ENCODE peak calls at places on chromosomes 1 and 21, in seven cellular contexts. L, O, P, J, R, S and U are unnamed samples.

GRCh38 chr1:27599605-27600499 is 4.1 kb downstream of the AHDC1 start:
- DNase-seq in J (no peak), P (peak), L (no peak), S (no peak), R (no peak), O (no peak), U (peak)

GRCh38 chr1:40039245-40039756 is 1.2 kb upstream of the CAP1 start:
- DNase-seq in L (peak), O (no peak), S (no peak), R (no peak), P (no peak), J (no peak), U (no peak)

GRCh38 chr21:16587671-16588379 is 858.0 kb downstream of the USP25 start:
- DNase-seq in O (no peak), R (no peak), P (peak), L (peak), S (no peak), J (no peak), U (no peak)

GRCh38 chr1:226723640-226724532 is 15.2 kb downstream of the ITPKB start:
- DNase-seq in S (no peak), L (peak), O (no peak), P (no peak), J (no peak), R (no peak), U (peak)

GRCh38 chr1:108049083-108049819 is 84.3 kb upstream of the VAV3 start:
- DNase-seq in S (no peak), J (no peak), R (no peak), O (peak), P (peak), L (no peak), U (peak)

GRCh38 chr1:23779826-23780371 is 1.7 kb downstream of the PITHD1 start:
- DNase-seq in O (no peak), S (no peak), R (no peak), J (no peak), L (peak), P (no peak), U (no peak)

GRCh38 chr1:21938791-21939538 is 1.9 kb upstream of the HSPG2 start:
- DNase-seq in S (no peak), R (no peak), L (no peak), J (no peak), P (no peak), O (no peak), U (peak)

GRCh38 chr1:5475572-5475971 is 516.7 kb downstream of the NPHP4 start:
- DNase-seq in J (no peak), O (no peak), R (no peak), L (no peak), P (no peak), S (no peak), U (no peak)

GRCh38 chr1:101366513-101367215 is 129.8 kb downstream of the S1PR1 start:
- DNase-seq in J (no peak), R (no peak), P (no peak), L (peak), S (no peak), O (no peak), U (no peak)

GRCh38 chr1:169892176-169892818 is 1.4 kb downstream of the SCYL3 start:
- DNase-seq in P (no peak), L (no peak), J (no peak), S (no peak), O (no peak), R (no peak), U (no peak)

GRCh38 chr1:162196387-162196786 is 126.9 kb downstream of the NOS1AP start:
- DNase-seq in J (no peak), S (peak), P (no peak), R (no peak), O (no peak), L (no peak), U (no peak)

GRCh38 chr1:163119707-163120106 is 50.5 kb downstream of the RGS4 start:
- DNase-seq in P (no peak), L (no peak), R (no peak), S (no peak), O (no peak), J (no peak), U (no peak)

GRCh38 chr1:145846191-145846590 is 761 bp downstream of the NUDT17 start:
- DNase-seq in L (peak), S (peak), P (peak), J (no peak), R (no peak), O (peak), U (peak)

GRCh38 chr1:221334082-221334481 is 407.8 kb downstream of the DUSP10 start:
- DNase-seq in L (peak), R (no peak), S (no peak), P (no peak), J (no peak), O (no peak), U (no peak)

GRCh38 chr1:206554201-206554600 is 46.9 kb downstream of the RASSF5 start:
- DNase-seq in L (no peak), R (no peak), S (no peak), O (no peak), P (no peak), J (no peak), U (no peak)

GRCh38 chr1:230147253-230148193 is 80.5 kb downstream of the GALNT2 start:
- DNase-seq in J (no peak), R (no peak), S (no peak), L (no peak), O (no peak), P (no peak), U (no peak)

GRCh38 chr1:156920233-156921052 is at the start of gene LRRC71:
- DNase-seq in J (no peak), R (no peak), S (peak), P (peak), L (peak), O (peak), U (peak)

GRCh38 chr1:169724168-169724567 is 9.7 kb downstream of the SELE start:
- DNase-seq in S (no peak), J (no peak), R (no peak), P (no peak), O (no peak), L (no peak), U (no peak)

GRCh38 chr1:11523746-11524464 is 45.0 kb downstream of the DISP3 start:
- DNase-seq in O (no peak), P (no peak), S (no peak), R (no peak), L (no peak), J (no peak), U (no peak)

GRCh38 chr1:65812065-65812464 is 19.4 kb downstream of the PDE4B start:
- DNase-seq in O (no peak), S (no peak), L (peak), R (peak), J (no peak), P (no peak), U (no peak)

GRCh38 chr1:161706483-161707347 is at the start of gene FCRLA:
- DNase-seq in J (no peak), L (peak), R (peak), P (no peak), O (no peak), S (no peak), U (no peak)

GRCh38 chr1:228785366-228786085 is 50.2 kb downstream of the RHOU start:
- DNase-seq in O (no peak), L (no peak), J (no peak), R (no peak), P (no peak), S (no peak), U (no peak)

GRCh38 chr1:5562769-5563168 is 429.5 kb downstream of the NPHP4 start:
- DNase-seq in S (no peak), O (no peak), J (no peak), P (no peak), R (no peak), L (no peak), U (no peak)

GRCh38 chr1:224498574-224499170 is 64.1 kb upstream of the WDR26 start:
- DNase-seq in J (peak), O (no peak), P (no peak), R (no peak), L (peak), S (no peak), U (no peak)

GRCh38 chr1:246795094-246795671 is 71.0 kb downstream of the SCCPDH start:
- DNase-seq in J (no peak), S (no peak), P (no peak), R (no peak), L (no peak), O (no peak), U (no peak)

GRCh38 chr1:169163059-169163458 is 56.6 kb downstream of the ATP1B1 start:
- DNase-seq in P (no peak), J (no peak), L (peak), S (no peak), R (no peak), O (no peak), U (no peak)

GRCh38 chr1:184069675-184070074 is 18.1 kb downstream of the TSEN15 start:
- DNase-seq in L (peak), O (no peak), J (no peak), S (no peak), R (no peak), P (no peak), U (no peak)

GRCh38 chr1:247089616-247090375 is 11.2 kb upstream of the ZNF670 start:
- DNase-seq in O (no peak), J (no peak), L (no peak), S (no peak), R (no peak), P (no peak), U (no peak)

GRCh38 chr1:233057836-233058235 is 107.4 kb downstream of the NTPCR start:
- DNase-seq in S (no peak), O (no peak), R (no peak), J (no peak), P (no peak), L (no peak), U (no peak)

GRCh38 chr1:26529655-26530539 is at the start of gene RPS6KA1:
- DNase-seq in J (no peak), S (peak), O (peak), P (peak), R (no peak), L (peak), U (peak)

GRCh38 chr1:165342588-165342987 is 13.9 kb downstream of the LMX1A start:
- DNase-seq in P (no peak), R (no peak), L (no peak), J (no peak), O (no peak), S (no peak), U (no peak)

GRCh38 chr1:154847891-154848290 is 22.2 kb downstream of the KCNN3 start:
- DNase-seq in S (no peak), O (no peak), R (no peak), J (no peak), L (no peak), P (peak), U (no peak)

GRCh38 chr1:178609015-178609414 is 96.1 kb downstream of the TEX35 start:
- DNase-seq in J (no peak), P (no peak), S (no peak), L (peak), O (no peak), R (no peak), U (no peak)

GRCh38 chr1:197776348-197777082 is 1.2 kb upstream of the DENND1B start:
- DNase-seq in L (peak), R (no peak), P (no peak), S (no peak), J (no peak), O (no peak), U (no peak)

GRCh38 chr21:42350271-42350885 is 416 bp downstream of the TFF2 start:
- DNase-seq in R (no peak), L (no peak), P (no peak), J (no peak), S (no peak), O (no peak), U (no peak)

DNA sequence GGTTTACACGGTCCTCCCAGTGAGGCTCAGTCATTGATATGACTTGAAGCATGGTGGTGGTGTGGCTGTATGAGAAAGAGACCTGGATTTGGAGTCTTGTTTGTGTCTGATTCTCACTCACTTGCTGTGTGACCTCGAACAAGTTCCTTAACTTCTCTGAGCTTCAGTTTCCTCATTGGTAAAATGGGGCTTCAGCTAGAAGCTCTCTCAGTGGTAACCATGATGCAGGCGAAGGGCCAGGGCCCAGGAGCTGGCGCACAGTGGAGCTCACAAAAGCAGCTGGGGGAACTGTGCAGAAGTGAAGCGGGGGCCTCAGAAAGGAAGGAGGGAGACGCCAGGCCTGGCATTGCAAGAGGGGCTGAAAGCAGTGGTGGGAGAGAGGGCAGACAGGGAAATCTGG is 88.8 kb upstream of the RUNX3 start:
- DNase-seq in O (no peak), L (no peak), P (no peak), R (no peak), S (no peak), J (no peak), U (no peak)
- H3K4me2 ChIP-seq in O (no peak), L (no peak), P (no peak), R (peak), S (no peak), J (no peak), U (no peak)

DNA sequence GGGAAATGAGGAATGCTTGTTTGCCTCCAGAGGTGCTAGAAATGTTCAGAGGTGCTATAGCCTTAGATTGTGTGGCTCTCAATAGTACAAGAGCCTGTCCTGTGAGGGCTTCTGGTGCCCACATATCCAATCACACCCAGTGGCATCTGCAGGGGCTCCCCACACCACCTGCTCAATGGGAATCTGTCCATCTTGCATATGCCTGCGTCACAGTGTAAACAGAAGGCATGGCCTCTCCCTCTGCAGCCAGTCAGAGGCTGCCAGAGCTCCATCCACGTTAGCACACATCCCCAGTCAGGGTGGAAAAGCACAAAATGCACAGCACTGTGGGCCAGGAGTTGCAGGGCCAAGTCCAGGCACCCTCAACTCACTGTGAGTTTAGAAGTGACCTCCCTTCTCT is 113.6 kb upstream of the GRIK3 start:
- DNase-seq in S (no peak), R (no peak), L (no peak), P (no peak), J (no peak), O (no peak), U (no peak)
- TF ChIP-seq RFX5 in S (no peak), R (no peak), L (no peak), P (no peak), J (no peak), O (no peak), U (no peak)

DNA sequence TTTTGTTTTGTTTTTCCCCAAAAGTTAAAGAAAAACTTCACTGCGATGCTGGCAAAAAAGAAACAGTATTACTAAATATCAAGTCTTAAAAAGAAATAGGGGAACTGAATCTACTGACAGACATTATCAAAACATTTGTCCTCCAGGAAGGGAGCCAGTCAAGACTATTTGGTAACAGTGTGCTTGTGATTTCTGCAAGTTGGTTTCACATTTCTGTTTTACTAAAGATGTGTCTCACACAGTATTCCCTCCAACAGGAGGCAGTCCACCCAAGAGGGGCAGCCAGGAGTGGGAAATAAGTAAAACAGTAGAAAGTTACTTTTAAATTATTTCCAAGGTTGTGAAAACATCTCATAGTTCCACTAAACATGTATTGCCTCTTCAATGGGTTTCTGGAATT is 74.4 kb upstream of the SDC3 start:
- DNase-seq in O (no peak), R (no peak), J (no peak), S (no peak), P (no peak), L (peak), U (no peak)
- H3K4me2 ChIP-seq in O (no peak), R (no peak), J (no peak), S (no peak), P (no peak), L (no peak), U (no peak)

GRCh38 chr1:77925966-77926365 is 37.5 kb downstream of the NEXN start:
- DNase-seq in R (no peak), O (no peak), J (no peak), S (no peak), L (no peak), P (no peak), U (no peak)
- TF ChIP-seq RFX5 in R (no peak), O (no peak), J (no peak), S (no peak), L (no peak), P (no peak), U (no peak)